ENCODE peak calls at places on chromosomes 3 and 15, in six cellular contexts. One of them, this sample, is unnamed. For H3K27me3, the result is how much of the 10 kb centered on the place peaks cover.

GRCh38 chr15:80849308-80849707 is 70.1 kb downstream of the CEMIP start:
- DNase-seq in colonic mucosa: no peak
- DNase-seq in kidney epithelial cell: peak
- DNase-seq in adrenal gland: peak
- DNase-seq in A673: no peak
- DNase-seq in IMR-90: peak
- DNase-seq in this sample: no peak

GRCh38 chr3:125990253-125990970 is 21.4 kb downstream of the ROPN1B start:
- DNase-seq in colonic mucosa: peak
- DNase-seq in kidney epithelial cell: peak
- DNase-seq in A673: peak
- DNase-seq in adrenal gland: peak
- DNase-seq in IMR-90: peak
- DNase-seq in this sample: peak

GRCh38 chr3:48505146-48505545 is 1.2 kb upstream of the SHISA5 start:
- DNase-seq in IMR-90: no peak
- DNase-seq in A673: no peak
- DNase-seq in kidney epithelial cell: no peak
- DNase-seq in colonic mucosa: no peak
- DNase-seq in adrenal gland: no peak
- DNase-seq in this sample: no peak

GRCh38 chr3:146747928-146748327 is 142.8 kb upstream of the PLSCR5 start:
- DNase-seq in colonic mucosa: no peak
- DNase-seq in kidney epithelial cell: no peak
- DNase-seq in IMR-90: peak
- DNase-seq in A673: peak
- DNase-seq in adrenal gland: no peak
- DNase-seq in this sample: no peak

GRCh38 chr3:54188176-54188791 is 65.9 kb downstream of the CACNA2D3 start:
- DNase-seq in adrenal gland: peak
- DNase-seq in A673: peak
- DNase-seq in kidney epithelial cell: peak
- DNase-seq in colonic mucosa: peak
- DNase-seq in IMR-90: peak
- DNase-seq in this sample: no peak

GRCh38 chr3:126543457-126544090 is 15.2 kb downstream of the C3orf22 start:
- DNase-seq in IMR-90: no peak
- DNase-seq in A673: no peak
- DNase-seq in adrenal gland: no peak
- DNase-seq in colonic mucosa: peak
- DNase-seq in kidney epithelial cell: no peak
- DNase-seq in this sample: peak

GRCh38 chr3:50238549-50239026 is 2.6 kb downstream of the GNAI2 start:
- DNase-seq in IMR-90: no peak
- DNase-seq in A673: peak
- DNase-seq in kidney epithelial cell: no peak
- DNase-seq in adrenal gland: peak
- DNase-seq in colonic mucosa: peak
- DNase-seq in this sample: peak

GRCh38 chr3:118991775-118992174 is 42.9 kb downstream of the IGSF11 start:
- DNase-seq in colonic mucosa: no peak
- DNase-seq in kidney epithelial cell: no peak
- DNase-seq in adrenal gland: peak
- DNase-seq in IMR-90: no peak
- DNase-seq in A673: no peak
- DNase-seq in this sample: no peak

GRCh38 chr15:72034351-72034750 is 83.6 kb downstream of the MYO9A start:
- DNase-seq in colonic mucosa: no peak
- DNase-seq in kidney epithelial cell: no peak
- DNase-seq in A673: no peak
- DNase-seq in IMR-90: peak
- DNase-seq in adrenal gland: no peak
- DNase-seq in this sample: no peak

GRCh38 chr15:92819312-92820232 is 80.6 kb upstream of the CHD2 start:
- DNase-seq in kidney epithelial cell: no peak
- DNase-seq in A673: peak
- DNase-seq in adrenal gland: no peak
- DNase-seq in colonic mucosa: no peak
- DNase-seq in IMR-90: no peak
- DNase-seq in this sample: no peak

GRCh38 chr3:146218880-146219866 is 31.7 kb downstream of the PLSCR4 start:
- DNase-seq in colonic mucosa: peak
- DNase-seq in kidney epithelial cell: no peak
- DNase-seq in A673: peak
- DNase-seq in adrenal gland: no peak
- DNase-seq in IMR-90: peak
- DNase-seq in this sample: no peak

GRCh38 chr15:68299436-68299835 is 21.9 kb downstream of the FEM1B start:
- DNase-seq in adrenal gland: peak
- DNase-seq in IMR-90: no peak
- DNase-seq in A673: no peak
- DNase-seq in kidney epithelial cell: no peak
- DNase-seq in colonic mucosa: peak
- DNase-seq in this sample: no peak

GRCh38 chr3:130088061-130088460 is 6.4 kb downstream of the ALG1L2 start:
- DNase-seq in IMR-90: no peak
- DNase-seq in kidney epithelial cell: no peak
- DNase-seq in colonic mucosa: no peak
- DNase-seq in adrenal gland: no peak
- DNase-seq in A673: no peak
- DNase-seq in this sample: no peak

GRCh38 chr3:102536479-102536878 is 101.7 kb downstream of the ZPLD1 start:
- DNase-seq in colonic mucosa: no peak
- DNase-seq in adrenal gland: no peak
- DNase-seq in kidney epithelial cell: no peak
- DNase-seq in A673: peak
- DNase-seq in IMR-90: peak
- DNase-seq in this sample: no peak

GRCh38 chr3:3708769-3709115 is 90.5 kb upstream of the LRRN1 start:
- DNase-seq in A673: no peak
- DNase-seq in colonic mucosa: no peak
- DNase-seq in adrenal gland: no peak
- DNase-seq in IMR-90: no peak
- DNase-seq in kidney epithelial cell: no peak
- DNase-seq in this sample: no peak

GRCh38 chr3:16820485-16820884 is 64.3 kb upstream of the PLCL2 start:
- DNase-seq in kidney epithelial cell: no peak
- DNase-seq in colonic mucosa: no peak
- DNase-seq in adrenal gland: no peak
- DNase-seq in IMR-90: no peak
- DNase-seq in A673: no peak
- DNase-seq in this sample: no peak

GRCh38 chr3:46228259-46229222 is 13.7 kb upstream of the CCR3 start:
- DNase-seq in A673: no peak
- DNase-seq in IMR-90: peak
- DNase-seq in colonic mucosa: peak
- DNase-seq in adrenal gland: no peak
- DNase-seq in kidney epithelial cell: no peak
- DNase-seq in this sample: no peak

GRCh38 chr3:30082652-30083051 is 523.7 kb upstream of the TGFBR2 start:
- DNase-seq in kidney epithelial cell: no peak
- DNase-seq in A673: no peak
- DNase-seq in adrenal gland: no peak
- DNase-seq in colonic mucosa: no peak
- DNase-seq in IMR-90: no peak
- DNase-seq in this sample: no peak

GRCh38 chr3:22269827-22270226 is 518.8 kb upstream of the ZNF385D start:
- DNase-seq in adrenal gland: no peak
- DNase-seq in A673: no peak
- DNase-seq in colonic mucosa: no peak
- DNase-seq in kidney epithelial cell: no peak
- DNase-seq in IMR-90: no peak
- DNase-seq in this sample: no peak

GRCh38 chr15:90097475-90097874 is 4.8 kb downstream of the IDH2 start:
- DNase-seq in colonic mucosa: no peak
- DNase-seq in adrenal gland: no peak
- DNase-seq in IMR-90: no peak
- DNase-seq in A673: no peak
- DNase-seq in kidney epithelial cell: no peak
- DNase-seq in this sample: peak

GRCh38 chr3:183460059-183461052 is 31.9 kb upstream of the MCF2L2 start:
- DNase-seq in adrenal gland: no peak
- DNase-seq in kidney epithelial cell: no peak
- DNase-seq in A673: no peak
- DNase-seq in IMR-90: no peak
- DNase-seq in colonic mucosa: no peak
- DNase-seq in this sample: no peak

GRCh38 chr3:134372405-134373277 is 1.6 kb downstream of the AMOTL2 start:
- DNase-seq in A673: no peak
- DNase-seq in colonic mucosa: no peak
- DNase-seq in adrenal gland: no peak
- DNase-seq in IMR-90: peak
- DNase-seq in kidney epithelial cell: no peak
- DNase-seq in this sample: no peak

GRCh38 chr3:177345049-177345972 is 148.0 kb upstream of the TBL1XR1 start:
- DNase-seq in colonic mucosa: peak
- DNase-seq in adrenal gland: peak
- DNase-seq in IMR-90: peak
- DNase-seq in A673: peak
- DNase-seq in kidney epithelial cell: peak
- DNase-seq in this sample: peak

GRCh38 chr3:130773371-130773770 is 26.7 kb upstream of the PIK3R4 start:
- DNase-seq in kidney epithelial cell: no peak
- DNase-seq in colonic mucosa: no peak
- DNase-seq in A673: no peak
- DNase-seq in adrenal gland: no peak
- DNase-seq in IMR-90: no peak
- DNase-seq in this sample: no peak

GRCh38 chr3:124780356-124780755 is 50.1 kb downstream of the UMPS start:
- DNase-seq in colonic mucosa: no peak
- DNase-seq in adrenal gland: peak
- DNase-seq in A673: no peak
- DNase-seq in IMR-90: peak
- DNase-seq in kidney epithelial cell: no peak
- DNase-seq in this sample: no peak

GRCh38 chr3:51671090-51672082 is at the start of gene TEX264:
- DNase-seq in IMR-90: peak
- DNase-seq in adrenal gland: peak
- DNase-seq in colonic mucosa: peak
- DNase-seq in kidney epithelial cell: no peak
- DNase-seq in A673: peak
- DNase-seq in this sample: peak

GRCh38 chr15:28106294-28107110 is 7.4 kb upstream of the OCA2 start:
- DNase-seq in colonic mucosa: no peak
- DNase-seq in adrenal gland: no peak
- DNase-seq in kidney epithelial cell: no peak
- DNase-seq in A673: peak
- DNase-seq in IMR-90: no peak
- DNase-seq in this sample: no peak

DNA sequence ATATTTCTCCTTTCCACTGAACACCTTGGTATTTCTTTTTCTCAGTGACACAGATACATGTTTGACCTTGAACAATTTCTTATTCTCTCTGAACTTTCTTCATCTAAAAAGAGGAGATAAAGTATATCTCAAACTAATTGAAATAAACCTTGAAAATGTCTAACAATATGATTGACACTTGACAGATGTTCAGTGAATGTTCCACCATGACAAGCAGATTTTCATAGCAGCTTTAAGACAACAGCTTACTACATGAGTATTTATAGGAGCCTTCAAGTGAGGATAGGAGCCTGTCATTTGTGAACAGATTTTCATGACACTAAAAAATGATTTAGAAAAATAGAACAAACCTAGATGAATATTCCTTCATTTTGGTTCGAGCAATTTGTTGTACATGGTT is 13.3 kb downstream of the SYN2 start:
- DNase-seq in IMR-90: no peak
- DNase-seq in adrenal gland: no peak
- DNase-seq in kidney epithelial cell: no peak
- DNase-seq in colonic mucosa: no peak
- DNase-seq in A673: no peak
- DNase-seq in this sample: no peak
- H3K27me3 ChIP-seq in IMR-90: under half
- H3K27me3 ChIP-seq in adrenal gland: under half
- H3K27me3 ChIP-seq in kidney epithelial cell: under half
- H3K27me3 ChIP-seq in colonic mucosa: under half
- H3K27me3 ChIP-seq in A673: half or more
- H3K27me3 ChIP-seq in this sample: under half

GRCh38 chr3:76198086-76198485 is 412.7 kb upstream of the ZNF717 start:
- DNase-seq in colonic mucosa: no peak
- DNase-seq in adrenal gland: no peak
- DNase-seq in kidney epithelial cell: no peak
- DNase-seq in IMR-90: no peak
- DNase-seq in A673: no peak
- DNase-seq in this sample: no peak
- H3K27me3 ChIP-seq in colonic mucosa: under half
- H3K27me3 ChIP-seq in adrenal gland: under half
- H3K27me3 ChIP-seq in kidney epithelial cell: under half
- H3K27me3 ChIP-seq in IMR-90: under half
- H3K27me3 ChIP-seq in A673: under half
- H3K27me3 ChIP-seq in this sample: under half

GRCh38 chr15:31328999-31329639 is 2.5 kb downstream of the KLF13 start:
- DNase-seq in kidney epithelial cell: no peak
- DNase-seq in adrenal gland: no peak
- DNase-seq in IMR-90: no peak
- DNase-seq in A673: no peak
- DNase-seq in colonic mucosa: peak
- DNase-seq in this sample: peak

GRCh38 chr15:31326729-31327673 is at the start of gene KLF13:
- DNase-seq in adrenal gland: peak
- DNase-seq in IMR-90: peak
- DNase-seq in A673: peak
- DNase-seq in kidney epithelial cell: no peak
- DNase-seq in colonic mucosa: peak
- DNase-seq in this sample: peak

GRCh38 chr15:31328425-31328998 is 1.9 kb downstream of the KLF13 start:
- DNase-seq in colonic mucosa: peak
- DNase-seq in adrenal gland: no peak
- DNase-seq in A673: no peak
- DNase-seq in IMR-90: peak
- DNase-seq in kidney epithelial cell: no peak
- DNase-seq in this sample: peak

GRCh38 chr15:31325976-31326728 is 483 bp upstream of the KLF13 start:
- DNase-seq in adrenal gland: peak
- DNase-seq in A673: peak
- DNase-seq in IMR-90: peak
- DNase-seq in kidney epithelial cell: peak
- DNase-seq in colonic mucosa: peak
- DNase-seq in this sample: peak

GRCh38 chr15:31327674-31328424 is 1.2 kb downstream of the KLF13 start:
- DNase-seq in colonic mucosa: peak
- DNase-seq in kidney epithelial cell: no peak
- DNase-seq in IMR-90: peak
- DNase-seq in adrenal gland: peak
- DNase-seq in A673: peak
- DNase-seq in this sample: peak
- H3K27me3 ChIP-seq in colonic mucosa: under half
- H3K27me3 ChIP-seq in kidney epithelial cell: under half
- H3K27me3 ChIP-seq in IMR-90: under half
- H3K27me3 ChIP-seq in adrenal gland: under half
- H3K27me3 ChIP-seq in A673: under half
- H3K27me3 ChIP-seq in this sample: under half

DNA sequence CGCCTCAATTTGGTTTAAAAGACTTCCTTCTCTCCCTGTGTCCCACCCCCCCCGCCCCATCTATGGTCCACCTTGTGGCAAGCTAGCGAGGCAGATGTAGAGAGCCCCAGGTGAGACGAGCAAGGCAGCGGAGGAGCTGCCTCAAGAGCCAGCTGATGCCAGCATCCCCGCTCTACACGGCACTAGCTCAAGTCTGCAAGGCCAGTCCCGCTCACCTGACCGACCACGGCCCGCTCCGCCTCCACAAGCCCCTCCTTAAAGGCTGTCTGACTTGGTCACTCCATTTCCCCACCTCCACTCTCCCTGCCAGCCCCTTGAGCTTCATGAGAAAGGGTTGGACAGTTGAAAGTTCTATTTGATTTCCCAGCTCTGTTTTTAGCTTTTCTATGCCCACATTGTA is 56.2 kb upstream of the IGF1R start:
- DNase-seq in IMR-90: no peak
- DNase-seq in kidney epithelial cell: no peak
- DNase-seq in adrenal gland: no peak
- DNase-seq in A673: no peak
- DNase-seq in colonic mucosa: no peak
- DNase-seq in this sample: peak
- H3K27me3 ChIP-seq in IMR-90: under half
- H3K27me3 ChIP-seq in kidney epithelial cell: under half
- H3K27me3 ChIP-seq in adrenal gland: under half
- H3K27me3 ChIP-seq in A673: under half
- H3K27me3 ChIP-seq in colonic mucosa: under half
- H3K27me3 ChIP-seq in this sample: under half